ENCODE peak calls at places on chromosomes 7 and 10, in nine cellular contexts. F, Z, M, B, J, K, D, L and R are unnamed samples.

GRCh38 chr7:155813125-155813524 is 862 bp upstream of the SHH start:
- DNase-seq in J (no peak), F (no peak), L (no peak), Z (no peak), K (no peak), M (no peak), D (no peak), B (no peak), R (no peak)

GRCh38 chr7:51446356-51446755 is 129.7 kb upstream of the COBL start:
- DNase-seq in J (no peak), L (no peak), B (no peak), D (no peak), K (no peak), M (no peak), F (no peak), Z (no peak), R (no peak)

GRCh38 chr7:30656006-30656575 is 26.2 kb downstream of the CRHR2 start:
- DNase-seq in L (no peak), K (no peak), F (no peak), B (no peak), Z (no peak), D (no peak), M (no peak), J (no peak), R (no peak)

GRCh38 chr10:113069595-113069994 is 119.5 kb downstream of the TCF7L2 start:
- DNase-seq in B (no peak), F (no peak), D (peak), Z (peak), K (peak), M (no peak), L (no peak), J (peak), R (no peak)

GRCh38 chr7:107228291-107228690 is 59.5 kb downstream of the HBP1 start:
- DNase-seq in Z (no peak), F (no peak), M (no peak), D (no peak), L (no peak), J (peak), B (no peak), K (no peak), R (no peak)

GRCh38 chr7:157712666-157713235 is 375.9 kb downstream of the DNAJB6 start:
- DNase-seq in L (no peak), D (no peak), M (no peak), K (no peak), Z (no peak), F (no peak), B (no peak), J (no peak), R (no peak)

GRCh38 chr10:95841711-95842498 is 65.9 kb upstream of the CC2D2B start:
- DNase-seq in B (peak), F (peak), M (no peak), K (peak), L (peak), J (peak), D (peak), Z (peak), R (peak)

GRCh38 chr10:93711891-93712290 is 9.5 kb upstream of the FRA10AC1 start:
- DNase-seq in L (no peak), D (peak), B (no peak), M (no peak), Z (peak), J (no peak), F (no peak), K (no peak), R (no peak)

GRCh38 chr7:99409192-99409572 is 413 bp downstream of the BUD31 start:
- DNase-seq in D (no peak), M (no peak), L (no peak), K (no peak), F (no peak), Z (no peak), B (no peak), J (no peak), R (no peak)

GRCh38 chr7:77989981-77990566 is 191.5 kb downstream of the PHTF2 start:
- DNase-seq in D (peak), J (no peak), B (no peak), F (no peak), L (peak), K (peak), M (no peak), Z (no peak), R (peak)

GRCh38 chr7:25216837-25217236 is 11.4 kb downstream of the NPVF start:
- DNase-seq in K (peak), F (peak), Z (peak), M (no peak), L (no peak), J (peak), D (peak), B (no peak), R (peak)

GRCh38 chr7:86629-87028 is 105.7 kb upstream of the FAM20C start:
- DNase-seq in K (peak), L (no peak), D (no peak), F (no peak), B (no peak), M (no peak), J (no peak), Z (no peak), R (no peak)

GRCh38 chr7:66296001-66296521 is 90.9 kb downstream of the TPST1 start:
- DNase-seq in J (peak), M (no peak), L (no peak), K (no peak), D (peak), B (no peak), F (no peak), Z (peak), R (peak)

GRCh38 chr10:125021686-125022374 is 79.9 kb downstream of the ZRANB1 start:
- DNase-seq in J (no peak), B (no peak), F (no peak), Z (no peak), D (no peak), M (no peak), L (no peak), K (no peak), R (no peak)

GRCh38 chr10:70376436-70377378 is 5.7 kb downstream of the LRRC20 start:
- DNase-seq in B (no peak), K (no peak), D (no peak), F (no peak), L (no peak), M (no peak), J (no peak), Z (no peak), R (peak)

GRCh38 chr7:49564379-49564714 is 209.1 kb upstream of the VWC2 start:
- DNase-seq in D (no peak), Z (no peak), M (no peak), J (no peak), L (no peak), F (no peak), B (no peak), K (no peak), R (no peak)

GRCh38 chr10:86956841-86957448 is 470 bp downstream of the MMRN2 start:
- DNase-seq in D (no peak), B (no peak), M (no peak), Z (no peak), K (no peak), L (no peak), J (no peak), F (no peak), R (no peak)
- H3K4me3 ChIP-seq in D (peak), B (no peak), M (peak), Z (no peak), K (no peak), L (peak), J (no peak), F (no peak), R (no peak)

GRCh38 chr7:37514520-37514919 is 65.9 kb upstream of the ELMO1 start:
- DNase-seq in F (no peak), M (no peak), L (no peak), B (no peak), D (no peak), J (no peak), Z (no peak), K (no peak), R (no peak)

GRCh38 chr7:37508063-37508462 is 59.4 kb upstream of the ELMO1 start:
- DNase-seq in B (no peak), M (no peak), J (no peak), K (no peak), F (no peak), D (no peak), Z (no peak), L (no peak), R (no peak)

GRCh38 chr7:37511852-37512377 is 63.3 kb upstream of the ELMO1 start:
- DNase-seq in Z (no peak), F (no peak), K (no peak), J (no peak), L (no peak), B (no peak), D (no peak), M (no peak), R (no peak)

GRCh38 chr7:37505750-37506353 is 57.2 kb upstream of the ELMO1 start:
- DNase-seq in J (no peak), M (no peak), Z (no peak), B (no peak), L (no peak), F (no peak), K (no peak), D (no peak), R (no peak)

DNA sequence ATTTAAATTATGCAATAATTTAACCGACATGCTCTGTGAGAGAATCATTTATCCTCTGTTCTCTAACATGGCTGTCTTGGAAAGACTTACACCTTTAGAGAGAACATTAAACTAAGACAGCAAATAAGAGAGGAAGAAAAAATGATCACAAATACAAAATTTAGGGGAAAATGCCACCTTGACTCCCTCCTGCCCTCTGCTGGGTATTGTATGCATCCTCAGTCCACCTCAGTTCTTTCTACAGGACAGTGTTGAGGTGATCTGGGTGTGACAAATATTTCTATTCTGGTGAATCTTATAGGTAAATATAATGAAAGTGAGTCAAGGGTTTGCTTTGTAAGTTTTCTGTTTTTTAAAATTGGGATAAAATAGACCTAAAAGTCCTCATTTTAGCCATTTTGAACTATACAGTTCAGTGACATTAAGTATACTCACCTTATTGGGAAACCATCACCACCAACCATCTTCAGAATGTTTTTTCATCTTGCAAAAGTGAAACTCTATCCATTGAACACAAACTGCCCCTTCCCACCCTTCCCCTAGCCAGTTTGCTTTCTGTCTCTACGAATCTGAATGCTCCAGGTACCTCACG is 61.5 kb upstream of the ELMO1 start:
- DNase-seq in B (no peak), L (no peak), M (no peak), F (no peak), Z (no peak), J (no peak), D (peak), K (peak), R (no peak)
- TF ChIP-seq CTCF in B (peak), L (peak), M (peak), F (peak), Z (no peak), J (peak), D (peak), K (peak), R (peak)

GRCh38 chr10:60385399-60385738 is 4.3 kb downstream of the ANK3 start:
- DNase-seq in M (no peak), B (no peak), K (no peak), Z (no peak), L (no peak), J (no peak), F (no peak), D (no peak), R (no peak)
- H3K4me3 ChIP-seq in M (no peak), B (no peak), K (no peak), Z (no peak), L (no peak), J (no peak), F (no peak), D (no peak), R (no peak)

DNA sequence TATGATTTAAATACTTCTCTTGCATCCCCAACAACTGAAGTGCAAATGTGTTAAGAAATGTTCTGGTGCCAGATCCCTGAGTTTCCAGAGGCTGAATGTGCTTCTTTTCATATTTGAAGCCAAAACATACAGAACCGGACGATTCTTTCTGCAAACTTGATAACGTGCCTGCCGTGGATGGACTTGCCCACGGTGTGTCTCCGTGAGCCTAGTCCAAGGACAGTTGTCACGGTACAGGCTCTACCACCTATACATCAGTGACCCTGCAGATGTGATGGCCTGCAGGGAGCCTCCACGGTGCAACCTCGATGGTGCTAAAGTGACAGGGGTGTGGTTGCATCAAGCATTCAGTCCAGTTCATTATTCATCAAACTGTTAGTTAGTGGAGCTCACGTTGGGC is 198.7 kb upstream of the LYZL2 start:
- DNase-seq in Z (no peak), D (no peak), B (no peak), F (no peak), M (no peak), L (no peak), J (no peak), K (no peak), R (no peak)
- TF ChIP-seq CTCF in Z (no peak), D (no peak), B (no peak), F (no peak), M (no peak), L (no peak), J (no peak), K (no peak), R (no peak)

DNA sequence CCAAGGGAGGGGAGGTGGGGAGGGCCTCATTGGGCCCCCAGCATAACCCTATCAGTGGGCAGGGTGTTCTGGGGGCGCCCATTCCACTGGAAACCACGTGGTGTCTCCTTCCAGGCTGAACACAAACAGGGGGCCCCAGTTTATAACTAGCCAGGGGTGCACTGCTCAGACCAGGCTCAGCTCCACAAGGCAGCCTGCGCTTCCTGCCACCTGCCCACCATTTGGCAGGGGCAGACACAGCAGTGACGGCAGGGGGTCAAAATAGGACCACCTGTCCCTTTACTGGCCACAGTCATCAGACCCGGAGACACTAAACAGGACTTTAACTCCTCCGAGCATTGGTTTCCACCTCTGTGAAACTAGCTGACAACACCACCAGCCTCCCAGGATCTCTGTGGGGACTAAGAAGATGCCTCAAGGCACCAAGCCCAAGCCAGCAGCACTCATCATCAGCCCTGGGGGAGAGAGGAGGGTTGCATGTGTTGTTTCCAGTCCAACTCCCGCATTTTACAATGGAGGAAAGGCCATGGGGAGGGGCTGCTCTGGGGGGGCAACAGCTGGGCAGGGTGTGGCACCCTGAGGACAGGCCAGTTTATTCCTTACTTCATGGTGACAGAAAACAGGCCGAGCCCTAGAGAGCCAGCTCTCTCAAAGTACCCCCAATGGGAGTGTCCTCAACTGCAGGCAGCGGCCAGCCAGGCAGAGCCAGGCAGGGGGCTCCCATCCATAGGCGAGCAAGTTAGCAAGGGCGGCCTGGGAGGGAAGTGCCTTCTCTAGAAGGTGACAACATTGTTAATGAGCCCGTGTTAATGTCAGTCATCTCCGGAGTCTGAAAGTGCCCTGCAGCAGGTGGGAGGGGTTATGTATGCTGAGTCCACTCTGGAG is 127.6 kb downstream of the TNS3 start:
- DNase-seq in B (no peak), M (no peak), D (no peak), K (no peak), F (no peak), L (no peak), J (peak), Z (no peak), R (peak)
- H3K4me3 ChIP-seq in B (no peak), M (no peak), D (no peak), K (no peak), F (no peak), L (no peak), J (no peak), Z (no peak), R (no peak)